ENCODE peak calls at places on chromosomes 2 and 18, in nine cellular contexts. N, Z, D, R, J, I, W, T and F are unnamed samples.

GRCh38 chr2:105519516-105519915 is 120.7 kb upstream of the FHL2 start:
- DNase-seq in N (no peak), Z (no peak), D (no peak), R (no peak), J (no peak), I (no peak), W (no peak), T (no peak), F (no peak)

GRCh38 chr2:239432174-239432573 is 31.4 kb upstream of the HDAC4 start:
- DNase-seq in N (no peak), Z (no peak), D (no peak), R (no peak), J (no peak), I (no peak), W (no peak), T (no peak), F (no peak)

GRCh38 chr18:58649966-58650816 is 21.1 kb upstream of the MALT1 start:
- DNase-seq in N (no peak), Z (no peak), D (no peak), R (no peak), J (no peak), I (no peak), W (no peak), T (no peak), F (no peak)

GRCh38 chr2:162473-163135 is 101.2 kb downstream of the SH3YL1 start:
- DNase-seq in N (no peak), Z (no peak), D (no peak), R (no peak), J (no peak), I (no peak), W (peak), T (no peak), F (no peak)

GRCh38 chr2:26577442-26578433 is 63.4 kb downstream of the CIB4 start:
- DNase-seq in N (peak), Z (peak), D (peak), R (peak), J (peak), I (peak), W (peak), T (peak), F (peak)

GRCh38 chr2:64978514-64979268 is 10.5 kb upstream of the SLC1A4 start:
- DNase-seq in N (no peak), Z (no peak), D (no peak), R (peak), J (no peak), I (no peak), W (no peak), T (no peak), F (no peak)

GRCh38 chr18:78790960-78791359 is 188.7 kb upstream of the SALL3 start:
- DNase-seq in N (no peak), Z (no peak), D (no peak), R (no peak), J (no peak), I (no peak), W (no peak), T (no peak), F (no peak)

GRCh38 chr2:85705680-85706039 is 11.5 kb downstream of the GNLY start:
- DNase-seq in N (no peak), Z (peak), D (no peak), R (peak), J (no peak), I (peak), W (peak), T (peak), F (no peak)

GRCh38 chr2:207135340-207135739 is 30.4 kb downstream of the KLF7 start:
- DNase-seq in N (no peak), Z (no peak), D (no peak), R (peak), J (no peak), I (no peak), W (no peak), T (no peak), F (no peak)

GRCh38 chr18:74951165-74951760 is 257.7 kb downstream of the PTGR3 start:
- DNase-seq in N (peak), Z (peak), D (no peak), R (peak), J (no peak), I (peak), W (no peak), T (peak), F (no peak)

GRCh38 chr2:33287611-33288010 is 188.8 kb upstream of the RASGRP3 start:
- DNase-seq in N (no peak), Z (no peak), D (no peak), R (no peak), J (no peak), I (no peak), W (no peak), T (no peak), F (no peak)

GRCh38 chr2:26173596-26174482 is 951 bp downstream of the GAREM2 start:
- DNase-seq in N (no peak), Z (no peak), D (no peak), R (no peak), J (peak), I (no peak), W (no peak), T (no peak), F (peak)

GRCh38 chr2:23592061-23592685 is 207.2 kb downstream of the KLHL29 start:
- DNase-seq in N (no peak), Z (no peak), D (no peak), R (no peak), J (no peak), I (no peak), W (no peak), T (no peak), F (no peak)

GRCh38 chr2:180314086-180314485 is 307.0 kb upstream of the CWC22 start:
- DNase-seq in N (no peak), Z (no peak), D (no peak), R (peak), J (no peak), I (no peak), W (no peak), T (no peak), F (no peak)

GRCh38 chr2:231219289-231219688 is 20.9 kb downstream of the ARMC9 start:
- DNase-seq in N (no peak), Z (no peak), D (no peak), R (no peak), J (no peak), I (no peak), W (no peak), T (no peak), F (no peak)

GRCh38 chr2:28342081-28342967 is 50.3 kb upstream of the FOSL2 start:
- DNase-seq in N (no peak), Z (no peak), D (no peak), R (peak), J (no peak), I (peak), W (peak), T (peak), F (peak)

GRCh38 chr18:62372156-62372555 is 47.0 kb downstream of the TNFRSF11A start:
- DNase-seq in N (no peak), Z (no peak), D (no peak), R (no peak), J (no peak), I (no peak), W (no peak), T (no peak), F (no peak)

GRCh38 chr2:174771631-174772491 is 7.6 kb upstream of the CHRNA1 start:
- DNase-seq in N (peak), Z (peak), D (peak), R (peak), J (peak), I (peak), W (peak), T (peak), F (peak)

GRCh38 chr2:65397122-65397521 is 35.3 kb downstream of the SPRED2 start:
- DNase-seq in N (no peak), Z (no peak), D (no peak), R (peak), J (no peak), I (no peak), W (no peak), T (no peak), F (no peak)

GRCh38 chr2:49858657-49859056 is 704.3 kb upstream of the FSHR start:
- DNase-seq in N (no peak), Z (no peak), D (no peak), R (no peak), J (peak), I (no peak), W (no peak), T (no peak), F (no peak)

GRCh38 chr2:138689705-138690104 is 90.5 kb downstream of the NXPH2 start:
- DNase-seq in N (no peak), Z (no peak), D (no peak), R (no peak), J (no peak), I (no peak), W (no peak), T (no peak), F (no peak)

GRCh38 chr18:23135679-23136325 is 517 bp downstream of the CABLES1 start:
- DNase-seq in N (peak), Z (peak), D (peak), R (peak), J (peak), I (peak), W (peak), T (no peak), F (peak)

GRCh38 chr2:28608829-28609400 is 113.1 kb downstream of the PLB1 start:
- DNase-seq in N (no peak), Z (no peak), D (no peak), R (no peak), J (no peak), I (no peak), W (no peak), T (no peak), F (no peak)

GRCh38 chr2:201608021-201608420 is 35.3 kb downstream of the TMEM237 start:
- DNase-seq in N (no peak), Z (no peak), D (no peak), R (no peak), J (no peak), I (no peak), W (no peak), T (no peak), F (no peak)

GRCh38 chr18:36583155-36583745 is 245.6 kb downstream of the TPGS2 start:
- DNase-seq in N (no peak), Z (no peak), D (no peak), R (no peak), J (no peak), I (no peak), W (no peak), T (no peak), F (no peak)

GRCh38 chr2:24048662-24049484 is 668 bp upstream of the FKBP1B start:
- DNase-seq in N (no peak), Z (no peak), D (no peak), R (no peak), J (peak), I (no peak), W (no peak), T (no peak), F (no peak)

GRCh38 chr2:28869494-28870145 is 489 bp downstream of the TRMT61B start:
- DNase-seq in N (no peak), Z (no peak), D (no peak), R (no peak), J (no peak), I (no peak), W (no peak), T (peak), F (peak)

GRCh38 chr2:8174641-8175257 is 507.1 kb upstream of the ID2 start:
- DNase-seq in N (no peak), Z (no peak), D (no peak), R (peak), J (no peak), I (no peak), W (peak), T (no peak), F (no peak)

GRCh38 chr2:241546771-241547498 is 11.6 kb upstream of the BOK start:
- DNase-seq in N (no peak), Z (peak), D (no peak), R (peak), J (peak), I (no peak), W (no peak), T (no peak), F (no peak)

GRCh38 chr18:79164696-79165095 is 95.5 kb downstream of the ATP9B start:
- DNase-seq in N (no peak), Z (no peak), D (no peak), R (peak), J (no peak), I (no peak), W (no peak), T (no peak), F (no peak)

GRCh38 chr2:190327995-190328394 is 8.4 kb upstream of the HIBCH start:
- DNase-seq in N (no peak), Z (no peak), D (no peak), R (no peak), J (no peak), I (no peak), W (no peak), T (no peak), F (no peak)

GRCh38 chr2:191178806-191179514 is 28.2 kb upstream of the STAT4 start:
- DNase-seq in N (no peak), Z (no peak), D (no peak), R (no peak), J (no peak), I (no peak), W (no peak), T (peak), F (peak)

GRCh38 chr2:48795065-48795464 is 39.5 kb upstream of the LHCGR start:
- DNase-seq in N (no peak), Z (no peak), D (no peak), R (peak), J (no peak), I (no peak), W (no peak), T (no peak), F (no peak)

GRCh38 chr2:85799215-85799956 is 45.6 kb downstream of the ATOH8 start:
- DNase-seq in N (no peak), Z (peak), D (no peak), R (no peak), J (no peak), I (peak), W (no peak), T (no peak), F (peak)

GRCh38 chr2:20074001-20074648 is 22.7 kb upstream of the LAPTM4A start:
- DNase-seq in N (peak), Z (no peak), D (no peak), R (no peak), J (peak), I (peak), W (no peak), T (peak), F (no peak)

GRCh38 chr2:20074901-20075300 is 23.5 kb upstream of the LAPTM4A start:
- DNase-seq in N (no peak), Z (no peak), D (no peak), R (no peak), J (no peak), I (no peak), W (no peak), T (no peak), F (no peak)

GRCh38 chr2:20072436-20073158 is 21.2 kb upstream of the LAPTM4A start:
- DNase-seq in N (no peak), Z (no peak), D (no peak), R (no peak), J (no peak), I (no peak), W (no peak), T (no peak), F (no peak)

GRCh38 chr2:20071397-20072383 is 20.3 kb upstream of the LAPTM4A start:
- DNase-seq in N (peak), Z (peak), D (no peak), R (peak), J (peak), I (no peak), W (peak), T (peak), F (no peak)

GRCh38 chr2:20073462-20073861 is 22.0 kb upstream of the LAPTM4A start:
- DNase-seq in N (no peak), Z (no peak), D (no peak), R (no peak), J (no peak), I (no peak), W (no peak), T (no peak), F (no peak)
- H3K27ac ChIP-seq in N (peak), Z (peak), D (no peak), R (no peak), J (peak), I (peak), W (peak), T (peak), F (no peak)

GRCh38 chr18:8982416-8983183 is 119.9 kb upstream of the NDUFV2 start:
- DNase-seq in N (no peak), Z (peak), D (no peak), R (peak), J (peak), I (peak), W (no peak), T (peak), F (peak)
- TF ChIP-seq CTCF in N (no peak), Z (peak), D (no peak), R (peak), J (peak), I (no peak), W (no peak), T (no peak), F (peak)

GRCh38 chr2:73910873-73911547 is 15.7 kb upstream of the DGUOK start:
- DNase-seq in N (no peak), Z (no peak), D (no peak), R (no peak), J (no peak), I (no peak), W (no peak), T (no peak), F (no peak)
- H3K27ac ChIP-seq in N (no peak), Z (no peak), D (no peak), R (no peak), J (no peak), I (no peak), W (no peak), T (no peak), F (no peak)

GRCh38 chr2:61059382-61059781 is 6.3 kb upstream of the SANBR start:
- DNase-seq in N (no peak), Z (no peak), D (no peak), R (no peak), J (no peak), I (no peak), W (no peak), T (no peak), F (no peak)
- TF ChIP-seq CTCF in N (no peak), Z (no peak), D (no peak), R (no peak), J (no peak), I (no peak), W (no peak), T (no peak), F (no peak)

GRCh38 chr2:54209379-54209778 is 46.6 kb downstream of the TSPYL6 start:
- DNase-seq in N (no peak), Z (no peak), D (no peak), R (peak), J (no peak), I (no peak), W (no peak), T (no peak), F (no peak)
- H3K27ac ChIP-seq in N (no peak), Z (no peak), D (no peak), R (no peak), J (peak), I (no peak), W (peak), T (peak), F (no peak)

GRCh38 chr2:129752686-129753085 is 226.8 kb upstream of the RAB6C start:
- DNase-seq in N (no peak), Z (no peak), D (no peak), R (no peak), J (no peak), I (no peak), W (no peak), T (no peak), F (no peak)

GRCh38 chr2:129754831-129755230 is 224.6 kb upstream of the RAB6C start:
- DNase-seq in N (no peak), Z (no peak), D (no peak), R (no peak), J (no peak), I (no peak), W (no peak), T (no peak), F (no peak)

GRCh38 chr2:129751409-129751808 is 228.1 kb upstream of the RAB6C start:
- DNase-seq in N (no peak), Z (no peak), D (no peak), R (no peak), J (no peak), I (no peak), W (no peak), T (no peak), F (no peak)

GRCh38 chr2:129754431-129754830 is 225.0 kb upstream of the RAB6C start:
- DNase-seq in N (no peak), Z (no peak), D (no peak), R (no peak), J (no peak), I (no peak), W (no peak), T (no peak), F (no peak)

GRCh38 chr2:129753261-129753660 is 226.2 kb upstream of the RAB6C start:
- DNase-seq in N (no peak), Z (no peak), D (no peak), R (no peak), J (no peak), I (no peak), W (no peak), T (no peak), F (no peak)
- TF ChIP-seq CTCF in N (no peak), Z (no peak), D (no peak), R (no peak), J (no peak), I (no peak), W (no peak), T (no peak), F (no peak)

GRCh38 chr2:157395811-157396210 is 48.1 kb downstream of the CYTIP start:
- DNase-seq in N (no peak), Z (no peak), D (no peak), R (no peak), J (no peak), I (no peak), W (no peak), T (no peak), F (no peak)
- H3K27ac ChIP-seq in N (no peak), Z (no peak), D (no peak), R (no peak), J (no peak), I (peak), W (no peak), T (no peak), F (no peak)

DNA sequence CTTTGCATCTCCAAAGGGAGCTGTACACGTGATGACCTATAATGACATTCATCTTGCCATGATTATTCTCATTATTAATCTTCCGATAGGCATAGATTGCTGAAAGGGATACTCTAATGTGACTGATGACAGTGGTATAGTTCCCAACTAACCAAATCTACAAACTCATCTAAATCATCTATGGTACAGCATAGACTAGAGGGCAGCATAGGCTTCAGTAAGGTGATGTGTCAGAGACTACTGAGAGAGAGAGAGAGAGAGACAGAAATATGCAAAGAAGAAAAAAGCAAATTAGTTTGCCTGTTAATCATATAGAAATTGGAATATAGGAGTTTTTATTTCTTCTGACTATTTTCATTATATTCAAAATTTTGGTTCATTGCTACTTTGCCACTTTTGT is 89.3 kb downstream of the CSRNP3 start:
- DNase-seq in N (no peak), Z (no peak), D (no peak), R (no peak), J (no peak), I (no peak), W (no peak), T (no peak), F (no peak)
- TF ChIP-seq CTCF in N (no peak), Z (no peak), D (no peak), R (no peak), J (no peak), I (no peak), W (no peak), T (no peak), F (peak)

GRCh38 chr2:176126929-176127768 is 2.4 kb upstream of the HOXD8 start:
- DNase-seq in N (peak), Z (peak), D (peak), R (peak), J (peak), I (peak), W (peak), T (peak), F (no peak)
- H3K27ac ChIP-seq in N (no peak), Z (no peak), D (no peak), R (no peak), J (no peak), I (no peak), W (peak), T (no peak), F (no peak)